ENCODE peak calls at places on chromosomes 1 and 21, in nine cellular contexts. R is putamen; D is activated CD8-positive, alpha-beta memory T cell treated with anti-CD3 and anti-CD28 coated beads, Interleukin-2, amount 50 U/mL, for 4 hours; Y is activated CD4-positive, alpha-beta T cell treated with anti-CD3 and anti-CD28 coated beads for 48 hours; U is CD4-positive, CD25-positive, alpha-beta regulatory T cell; Q is substantia nigra; G is stomach; C is stimulated activated CD4-positive, alpha-beta T cell treated with anti-CD3 and anti-CD28 coated beads, TNF-alpha, amount 100 ng/mL, for 24 hours; I is NCI-H748 treated with DMSO at 0.1 percent for 48 hours. W is an unnamed sample.

GRCh38 chr1:233328661-233329498 is 1.4 kb downstream of the MAP3K21 start:
- DNase-seq in U (peak), I (no peak), C (no peak), G (peak), Q (no peak), R (no peak), Y (peak), D (no peak), W (no peak)

GRCh38 chr1:208166340-208167138 is 77.6 kb downstream of the PLXNA2 start:
- DNase-seq in U (no peak), G (no peak), Q (no peak), I (no peak), R (no peak), Y (no peak), D (no peak), C (no peak), W (peak)

GRCh38 chr1:234631721-234632125 is 21.7 kb upstream of the IRF2BP2 start:
- DNase-seq in U (no peak), D (no peak), I (no peak), Y (no peak), C (no peak), G (no peak), Q (no peak), R (no peak), W (no peak)

GRCh38 chr1:11057477-11057876 is 2.3 kb downstream of the SRM start:
- DNase-seq in D (no peak), Y (no peak), Q (no peak), G (no peak), I (no peak), R (no peak), C (no peak), U (no peak), W (no peak)

GRCh38 chr1:231499148-231499763 is 29.2 kb upstream of the TSNAX start:
- DNase-seq in C (no peak), R (no peak), G (no peak), Y (no peak), I (no peak), D (no peak), Q (no peak), U (no peak), W (no peak)

GRCh38 chr1:43232071-43232470 is 37.7 kb upstream of the TMEM125 start:
- DNase-seq in Q (no peak), G (no peak), Y (no peak), I (no peak), U (no peak), C (no peak), R (no peak), D (no peak), W (no peak)

GRCh38 chr21:26966978-26967913 is at the start of gene ADAMTS5:
- DNase-seq in G (peak), Q (peak), I (no peak), R (peak), U (no peak), C (no peak), D (no peak), Y (no peak), W (no peak)

GRCh38 chr1:186763107-186763506 is 65.6 kb upstream of the PLA2G4A start:
- DNase-seq in Q (no peak), D (no peak), U (no peak), Y (no peak), C (no peak), G (no peak), R (no peak), I (no peak), W (no peak)

GRCh38 chr1:157133431-157133830 is 4.8 kb downstream of the ETV3 start:
- DNase-seq in Y (no peak), C (no peak), I (no peak), U (peak), Q (no peak), G (no peak), R (no peak), D (no peak), W (no peak)

GRCh38 chr1:218584418-218585155 is 239.5 kb downstream of the TGFB2 start:
- DNase-seq in Q (no peak), Y (no peak), C (no peak), G (no peak), R (no peak), D (no peak), I (no peak), U (no peak), W (no peak)

GRCh38 chr1:76073471-76073870 is 1.1 kb upstream of the ST6GALNAC3 start:
- DNase-seq in G (no peak), Q (no peak), Y (no peak), D (no peak), U (no peak), R (no peak), I (no peak), C (no peak), W (no peak)

GRCh38 chr1:14826172-14826636 is 227.7 kb downstream of the KAZN start:
- DNase-seq in Y (no peak), R (no peak), I (no peak), C (no peak), G (no peak), U (no peak), D (no peak), Q (no peak), W (no peak)

GRCh38 chr1:147626304-147626703 is 44.0 kb downstream of the ACP6 start:
- DNase-seq in U (no peak), R (no peak), G (no peak), D (no peak), Q (no peak), C (no peak), Y (no peak), I (no peak), W (no peak)

GRCh38 chr1:7863756-7864328 is 11.0 kb upstream of the UTS2 start:
- DNase-seq in Q (no peak), G (no peak), U (no peak), R (no peak), C (no peak), D (no peak), I (no peak), Y (no peak), W (no peak)

GRCh38 chr1:37822942-37823865 is 15.2 kb upstream of the YRDC start:
- DNase-seq in R (no peak), D (no peak), C (no peak), I (no peak), G (no peak), Y (no peak), U (no peak), Q (no peak), W (no peak)

GRCh38 chr1:28927442-28928305 is 13.3 kb downstream of the EPB41 start:
- DNase-seq in Y (no peak), D (no peak), U (no peak), G (no peak), C (no peak), I (no peak), Q (no peak), R (no peak), W (no peak)

GRCh38 chr21:27476696-27477095 is 509.8 kb upstream of the ADAMTS5 start:
- DNase-seq in Q (no peak), R (peak), D (no peak), Y (no peak), U (no peak), C (no peak), I (no peak), G (no peak), W (no peak)

GRCh38 chr21:29077651-29078090 is 4.2 kb upstream of the CCT8 start:
- DNase-seq in R (no peak), C (no peak), D (no peak), G (no peak), U (peak), I (peak), Q (no peak), Y (peak), W (no peak)

GRCh38 chr1:207897188-207897587 is 13.7 kb downstream of the CD34 start:
- DNase-seq in R (no peak), U (no peak), I (no peak), Y (no peak), C (no peak), Q (no peak), D (no peak), G (no peak), W (no peak)

GRCh38 chr1:44129616-44130500 is 11.2 kb downstream of the KLF17 start:
- DNase-seq in U (no peak), C (no peak), R (no peak), Y (no peak), D (no peak), Q (no peak), G (no peak), I (no peak), W (no peak)

GRCh38 chr1:224735159-224735558 is 119.0 kb downstream of the CNIH3 start:
- DNase-seq in R (no peak), U (peak), I (no peak), D (no peak), Y (no peak), G (no peak), Q (no peak), C (no peak), W (no peak)

GRCh38 chr1:44832068-44832700 is 10.9 kb downstream of the PTCH2 start:
- DNase-seq in C (no peak), R (no peak), Y (no peak), G (no peak), Q (no peak), U (no peak), D (no peak), I (no peak), W (no peak)

GRCh38 chr1:240732390-240732789 is 120.4 kb upstream of the GREM2 start:
- DNase-seq in D (no peak), G (no peak), R (peak), C (no peak), Q (no peak), I (peak), Y (no peak), U (peak), W (no peak)

GRCh38 chr1:64886877-64887276 is 79.5 kb downstream of the JAK1 start:
- DNase-seq in U (no peak), G (no peak), R (no peak), I (peak), Q (no peak), C (no peak), Y (no peak), D (no peak), W (no peak)

GRCh38 chr1:112788561-112788960 is 73.4 kb upstream of the PPM1J start:
- DNase-seq in U (no peak), R (no peak), Y (no peak), I (no peak), Q (no peak), G (no peak), D (no peak), C (no peak), W (no peak)

GRCh38 chr21:31710586-31710985 is 21.3 kb downstream of the SCAF4 start:
- DNase-seq in Q (no peak), Y (no peak), R (no peak), C (no peak), D (no peak), I (no peak), U (no peak), G (no peak), W (no peak)

GRCh38 chr1:226432586-226433360 is 24.9 kb upstream of the PARP1 start:
- DNase-seq in R (no peak), I (no peak), G (no peak), C (no peak), D (no peak), Y (no peak), Q (no peak), U (no peak), W (no peak)

GRCh38 chr1:181107711-181108110 is 19.2 kb downstream of the IER5 start:
- DNase-seq in Q (no peak), I (no peak), D (no peak), G (no peak), Y (no peak), C (no peak), R (no peak), U (no peak), W (no peak)